ENCODE peak calls at places on chromosomes 11 and 22, in ten cellular contexts. A is GM23338; Q is stimulated activated naive CD8-positive, alpha-beta T cell treated with anti-CD3 and anti-CD28 coated beads, Interleukin-15, Interleukin-2, amounts not matched to agents 100 U/mL and 50 U/mL, for 24 hours; U is ACHN; I is occipital lobe; V is nephron progenitor cell; K is Peyer's patch; Z is naive B cell; J is stimulated activated CD4-positive, alpha-beta T cell treated with anti-CD3 and anti-CD28 coated beads, TNF-alpha, amount 100 ng/mL, for 1 hour; T is NCI-H1105. X is an unnamed sample.

GRCh38 chr22:20526628-20527355 is 19.4 kb downstream of the MED15 start:
- DNase-seq in A (no peak), J (no peak), Q (no peak), T (no peak), V (no peak), Z (no peak), K (no peak), U (peak), I (no peak), X (no peak)

GRCh38 chr22:31343235-31344191 is 2.6 kb downstream of the PATZ1 start:
- DNase-seq in Z (no peak), V (peak), T (peak), Q (peak), U (no peak), J (no peak), K (peak), A (peak), I (no peak), X (peak)

GRCh38 chr11:62416596-62416995 is 2.2 kb upstream of the SCGB1A1 start:
- DNase-seq in J (no peak), T (no peak), A (no peak), U (no peak), Q (no peak), K (no peak), Z (no peak), V (no peak), I (no peak), X (no peak)

GRCh38 chr11:133825156-133825555 is 20.2 kb downstream of the SPATA19 start:
- DNase-seq in Q (no peak), Z (no peak), T (no peak), I (no peak), V (no peak), U (no peak), J (no peak), K (no peak), A (no peak), X (no peak)

GRCh38 chr11:111422494-111423249 is 43.6 kb upstream of the POU2AF1 start:
- DNase-seq in I (no peak), J (no peak), A (peak), Z (peak), Q (peak), V (peak), K (peak), T (peak), U (peak), X (peak)

GRCh38 chr11:34425863-34426262 is 12.9 kb upstream of the CAT start:
- DNase-seq in I (no peak), Q (no peak), K (no peak), T (no peak), V (no peak), U (no peak), A (no peak), J (no peak), Z (no peak), X (no peak)

GRCh38 chr11:103618532-103618931 is 417.9 kb upstream of the DDI1 start:
- DNase-seq in V (no peak), Q (no peak), U (no peak), Z (no peak), A (no peak), T (no peak), J (no peak), K (no peak), I (no peak), X (no peak)

GRCh38 chr22:32044477-32044876 is 1.4 kb downstream of the SLC5A1 start:
- DNase-seq in Z (no peak), A (no peak), I (no peak), K (no peak), J (no peak), V (no peak), U (no peak), T (no peak), Q (no peak), X (no peak)

GRCh38 chr11:117734596-117734995 is 62.4 kb downstream of the DSCAML1 start:
- DNase-seq in A (peak), J (no peak), U (no peak), Z (no peak), T (no peak), I (peak), Q (no peak), K (no peak), V (no peak), X (no peak)

GRCh38 chr11:75874942-75875341 is 59.9 kb downstream of the UVRAG start:
- DNase-seq in I (no peak), Z (no peak), Q (no peak), T (no peak), J (no peak), A (no peak), U (no peak), K (no peak), V (no peak), X (no peak)

X was measured in left colon.